ENCODE peak calls at places on chromosomes 5 and 9, in four cellular contexts. C is CD8-positive, alpha-beta T cell; D is fibroblast of mammary gland; Y is BE2C. T is an unnamed sample.

GRCh38 chr9:109856785-109857184 is 76.8 kb downstream of the PALM2AKAP2 start:
- DNase-seq in D (no peak), Y (peak; percentile 8), C (no peak), T (no peak)

GRCh38 chr5:13987843-13988464 is 43.5 kb upstream of the DNAH5 start:
- DNase-seq in D (peak; percentile 74), Y (peak; percentile 54), C (no peak), T (peak; percentile 21)

GRCh38 chr9:111959468-111959941 is 62.9 kb downstream of the UGCG start:
- DNase-seq in Y (no peak), D (peak; percentile 99), C (no peak), T (no peak)

GRCh38 chr9:134215709-134216448 is 51.5 kb upstream of the RNU6ATAC start:
- DNase-seq in Y (no peak), D (no peak), C (no peak), T (no peak)

GRCh38 chr5:69238760-69239251 is 4.1 kb downstream of the CDK7 start:
- DNase-seq in D (peak; percentile 95), C (no peak), Y (no peak), T (no peak)

GRCh38 chr5:926416-927171 is 33.9 kb downstream of the TRIP13 start:
- DNase-seq in D (no peak), Y (peak; percentile 62), C (no peak), T (peak; percentile 43)

GRCh38 chr5:163941068-163941467 is 435.6 kb downstream of the MAT2B start:
- DNase-seq in C (no peak), D (no peak), Y (no peak), T (no peak)

GRCh38 chr9:106953166-106953565 is 90.2 kb downstream of the ZNF462 start:
- DNase-seq in Y (no peak), D (peak; percentile 85), C (no peak), T (no peak)

GRCh38 chr5:27748847-27749246 is 710.5 kb upstream of the CDH9 start:
- DNase-seq in D (peak; percentile 2), C (no peak), Y (no peak), T (no peak)

GRCh38 chr9:76895186-76895585 is 10.7 kb downstream of the PRUNE2 start:
- DNase-seq in C (no peak), Y (no peak), D (peak; percentile 80), T (no peak)

GRCh38 chr9:88501086-88501485 is 33.9 kb upstream of the NXNL2 start:
- DNase-seq in C (no peak), D (no peak), Y (no peak), T (no peak)

GRCh38 chr9:26947736-26948135 is 694 bp upstream of the PLAA start:
- DNase-seq in Y (no peak), D (no peak), C (no peak), T (no peak)

GRCh38 chr9:81687521-81688261 is 1.7 kb downstream of the TLE1 start:
- DNase-seq in C (no peak), Y (peak; percentile 58), D (no peak), T (peak; percentile 51)

GRCh38 chr9:26809795-26810194 is 82.8 kb downstream of the CAAP1 start:
- DNase-seq in Y (no peak), D (peak; percentile 98), C (no peak), T (no peak)

GRCh38 chr5:125257057-125257970 is 510.9 kb upstream of the ZNF608 start:
- DNase-seq in Y (no peak), D (peak; percentile 12), C (no peak), T (no peak)

GRCh38 chr5:122089614-122090013 is 11.6 kb upstream of the LOX start:
- DNase-seq in C (no peak), D (peak; percentile 69), Y (no peak), T (no peak)

GRCh38 chr9:138077898-138078540 is 200.4 kb downstream of the CACNA1B start:
- DNase-seq in Y (no peak), C (no peak), D (no peak), T (no peak)

GRCh38 chr9:21454149-21454548 is 13.9 kb downstream of the IFNA1 start:
- DNase-seq in C (no peak), D (peak; percentile 78), Y (no peak), T (no peak)

GRCh38 chr5:151151793-151152192 is 5.8 kb downstream of the ANXA6 start:
- DNase-seq in Y (no peak), C (no peak), D (peak; percentile 72), T (no peak)

GRCh38 chr5:108382784-108383358 is 973 bp upstream of the FBXL17 start:
- DNase-seq in D (peak; percentile 37), Y (no peak), C (no peak), T (no peak)

GRCh38 chr5:109299557-109299956 is 110.2 kb downstream of the PJA2 start:
- DNase-seq in D (no peak), Y (peak; percentile 55), C (no peak), T (no peak)

GRCh38 chr9:94554439-94555331 is at the start of gene PCAT7:
- DNase-seq in Y (peak; percentile 90), C (no peak), D (no peak), T (peak; percentile 62)

GRCh38 chr5:111854196-111854595 is 97.2 kb upstream of the NREP start:
- DNase-seq in Y (no peak), C (no peak), D (no peak), T (no peak)

GRCh38 chr9:101435601-101436079 is at the start of gene ALDOB:
- DNase-seq in C (no peak), D (no peak), Y (no peak), T (no peak)

GRCh38 chr5:143008809-143009521 is 238.8 kb downstream of the ARHGAP26 start:
- DNase-seq in D (peak; percentile 100), C (peak; percentile 63), Y (no peak), T (no peak)

GRCh38 chr9:94085062-94085639 is 887 bp downstream of the PTPDC1 start:
- DNase-seq in D (peak; percentile 82), C (no peak), Y (no peak), T (no peak)

GRCh38 chr9:132931178-132931735 is 13.2 kb downstream of the TSC1 start:
- DNase-seq in Y (no peak), C (no peak), D (no peak), T (no peak)

GRCh38 chr5:124923131-124923530 is 176.7 kb upstream of the ZNF608 start:
- DNase-seq in C (no peak), Y (no peak), D (peak; percentile 12), T (no peak)

GRCh38 chr9:105393576-105394344 is 54.1 kb upstream of the FSD1L start:
- DNase-seq in D (no peak), Y (no peak), C (no peak), T (no peak)

GRCh38 chr5:10445352-10445751 is 3.7 kb downstream of the ROPN1L start:
- DNase-seq in Y (no peak), C (no peak), D (no peak), T (no peak)

GRCh38 chr5:73540192-73540591 is 25.2 kb downstream of the ANKRA2 start:
- DNase-seq in C (no peak), Y (no peak), D (peak; percentile 72), T (no peak)

DNA sequence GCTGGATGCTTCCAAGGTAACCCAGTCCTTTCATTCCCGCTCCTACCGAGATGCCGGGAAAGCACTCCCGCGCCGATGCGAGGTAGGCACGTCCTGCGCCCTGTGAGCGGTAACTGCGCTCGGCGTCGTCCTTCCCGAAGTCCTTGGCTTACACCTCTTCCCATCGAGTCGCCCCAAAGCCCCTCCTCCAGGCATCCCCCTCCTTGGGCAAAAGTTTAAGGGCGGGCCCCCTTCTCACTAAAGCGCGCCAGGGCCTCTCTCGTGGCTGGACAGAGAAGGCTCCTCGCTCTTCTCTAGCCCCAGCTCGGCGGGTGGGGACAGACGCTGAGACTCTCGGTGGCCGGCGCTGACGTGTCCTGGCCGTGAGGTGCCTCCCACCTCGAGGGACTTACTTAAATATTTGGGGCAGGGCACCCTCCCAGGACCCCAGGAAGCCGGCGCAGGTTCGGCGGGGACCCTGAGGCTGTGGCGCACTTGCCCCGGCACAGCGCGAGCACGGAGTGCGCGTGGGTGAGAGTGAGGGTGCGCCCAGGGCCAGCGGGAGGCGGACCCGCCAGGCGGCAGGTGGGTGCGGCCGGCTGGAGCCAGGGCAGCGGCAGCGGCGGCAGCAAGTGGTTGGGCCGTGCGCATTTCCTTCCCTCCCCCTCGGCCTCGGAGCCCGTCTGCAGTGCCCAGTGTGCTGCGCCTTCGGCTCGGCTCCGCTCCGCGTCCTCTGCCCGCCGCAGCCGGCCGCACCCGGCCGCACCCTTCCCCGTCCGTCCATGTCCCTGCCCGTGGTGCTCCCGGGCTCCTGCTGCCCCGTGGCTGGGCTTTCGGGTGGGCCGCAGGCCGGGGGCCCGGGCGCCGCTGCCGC is at the start of gene ENTREP1:
- DNase-seq in Y (peak; percentile 33), C (no peak), D (peak; percentile 10), T (peak; percentile 53)
- TF ChIP-seq CTCF in Y (no peak), C (no peak), D (no peak), T (peak; percentile 29)

DNA sequence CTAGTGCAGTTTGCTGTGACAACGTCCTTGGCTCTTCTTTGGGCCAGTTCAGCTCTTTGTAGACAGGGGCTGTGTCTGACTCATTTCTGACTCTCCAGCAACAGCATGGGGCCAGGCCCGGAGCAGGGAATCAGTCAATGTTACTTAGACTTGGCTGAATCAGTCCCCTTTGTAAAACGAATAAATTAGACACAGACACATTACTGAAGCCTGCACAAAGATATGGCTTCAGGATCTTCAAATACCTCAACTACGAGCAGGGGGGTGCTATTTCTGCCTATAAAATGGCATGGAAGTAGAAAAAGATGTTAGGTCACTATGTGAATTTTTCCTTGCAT is 204.7 kb downstream of the TTLL11 start:
- DNase-seq in C (no peak), D (peak; percentile 85), Y (no peak), T (no peak)
- TF ChIP-seq CTCF in C (no peak), D (peak; percentile 23), Y (no peak), T (no peak)

DNA sequence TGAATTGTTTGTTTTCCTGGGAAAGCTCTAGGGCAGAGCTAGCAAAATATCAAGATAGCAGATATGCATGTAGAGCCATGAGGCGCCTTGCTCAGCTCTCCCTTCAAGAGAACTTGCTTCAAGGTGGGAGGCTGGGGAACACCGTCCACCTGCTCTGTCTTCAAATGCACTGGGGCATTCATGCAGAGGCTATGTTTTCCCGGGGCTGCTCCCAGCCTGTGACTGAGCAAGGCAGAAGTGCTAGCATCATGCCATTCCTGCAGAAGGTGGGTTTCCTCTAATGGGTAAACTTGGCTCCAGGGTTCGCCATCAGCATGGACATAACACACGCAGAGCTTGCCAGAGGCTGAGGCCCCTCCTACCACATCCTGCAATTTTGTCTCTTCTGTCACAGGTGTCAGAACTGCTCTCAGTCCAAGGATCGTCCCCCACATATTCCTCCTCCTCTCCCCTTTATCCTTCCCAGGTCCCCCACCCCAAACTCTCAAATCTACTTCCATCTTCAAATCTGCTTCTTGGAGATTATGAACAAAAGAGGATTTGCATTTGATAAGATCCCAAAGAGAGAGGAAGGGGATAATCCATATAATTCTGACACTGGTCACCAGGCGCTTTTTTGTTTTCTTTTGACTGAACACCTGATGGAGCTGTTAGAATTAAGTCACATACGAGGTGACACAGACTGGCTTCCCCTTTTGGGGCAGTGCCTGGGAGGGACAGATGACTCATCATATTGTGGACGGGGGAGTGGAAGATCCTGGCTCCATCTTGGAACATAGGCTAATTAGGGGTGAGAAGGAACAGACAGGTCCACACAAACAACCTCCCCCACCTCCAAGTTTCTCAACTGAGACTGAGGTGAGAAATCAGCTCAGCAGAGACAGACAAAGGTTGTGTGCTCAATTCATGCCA is 85.0 kb upstream of the TAF11L2 start:
- DNase-seq in Y (no peak), D (peak; percentile 2), C (no peak), T (no peak)
- TF ChIP-seq CTCF in Y (no peak), D (no peak), C (no peak), T (no peak)

DNA sequence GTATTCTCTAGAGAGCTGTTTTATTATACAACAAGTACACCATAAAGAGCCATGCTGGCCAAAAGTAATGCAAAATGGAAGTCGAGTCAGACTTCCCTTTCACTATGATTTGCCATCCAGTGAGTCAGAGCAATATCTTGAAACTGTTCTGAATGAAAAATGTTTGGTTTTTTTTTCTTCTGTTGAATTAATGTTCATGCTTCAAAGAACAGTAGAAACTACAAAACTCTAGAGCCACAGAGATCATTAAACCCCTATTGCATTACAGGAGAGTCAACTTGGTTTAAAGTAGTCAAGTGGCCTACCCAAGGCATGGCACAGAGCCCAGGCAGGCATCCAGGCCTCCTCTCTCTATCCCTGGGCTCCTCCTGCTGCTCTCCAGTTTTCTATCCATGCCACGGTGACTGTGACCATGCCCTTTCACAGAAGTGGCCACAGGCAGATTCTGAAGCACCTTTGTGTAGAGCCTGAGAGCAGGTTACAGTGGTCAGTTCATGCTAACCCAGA is 358.9 kb downstream of the DEPDC1B start:
- DNase-seq in C (no peak), Y (no peak), D (peak; percentile 41), T (no peak)
- TF ChIP-seq CTCF in C (no peak), Y (no peak), D (no peak), T (no peak)